ENCODE peak calls at places on chromosome 14, in five cellular contexts. J, M, X, U and Q are unnamed samples.

GRCh38 chr14:79225815-79226214 is 985.5 kb downstream of the DIO2 start:
- DNase-seq in M (no peak), J (no peak), X (no peak), U (no peak), Q (no peak)

GRCh38 chr14:71555654-71556559 is 376.3 kb upstream of the RGS6 start:
- DNase-seq in J (no peak), M (no peak), U (peak; percentile 40), X (peak; percentile 49), Q (no peak)

GRCh38 chr14:24634158-24634557 is at the start of gene GZMB:
- DNase-seq in M (no peak), U (no peak), J (no peak), X (peak; percentile 31), Q (no peak)

GRCh38 chr14:89013098-89013504 is 188.7 kb downstream of the TTC8 start:
- DNase-seq in M (no peak), X (no peak), J (peak; percentile 60), U (peak; percentile 27), Q (no peak)

GRCh38 chr14:67719866-67720265 is 18.2 kb downstream of the RDH12 start:
- DNase-seq in U (no peak), J (no peak), X (no peak), M (no peak), Q (no peak)

GRCh38 chr14:100983710-100984109 is 80.2 kb upstream of the RTL1 start:
- DNase-seq in U (no peak), M (no peak), X (no peak), J (no peak), Q (no peak)

GRCh38 chr14:96162741-96163140 is 41.9 kb upstream of the BDKRB2 start:
- DNase-seq in J (no peak), X (no peak), U (peak; percentile 56), M (no peak), Q (no peak)

GRCh38 chr14:67892466-67893120 is 73.0 kb downstream of the RAD51B start:
- DNase-seq in M (no peak), J (no peak), U (no peak), X (no peak), Q (no peak)

GRCh38 chr14:104080557-104081492 is 4.7 kb upstream of the ASPG start:
- DNase-seq in X (no peak), U (no peak), M (no peak), J (no peak), Q (no peak)

GRCh38 chr14:99393059-99393655 is 87.5 kb downstream of the SETD3 start:
- DNase-seq in U (peak; percentile 31), X (peak; percentile 27), J (peak; percentile 61), M (peak; percentile 24), Q (no peak)

GRCh38 chr14:92426237-92426636 is 87.3 kb upstream of the RIN3 start:
- DNase-seq in U (peak; percentile 76), M (no peak), X (no peak), J (no peak), Q (no peak)

GRCh38 chr14:69246331-69246730 is 13.6 kb upstream of the GALNT16 start:
- DNase-seq in J (no peak), X (no peak), M (no peak), U (no peak), Q (no peak)

GRCh38 chr14:105861985-105862465 is 335.6 kb downstream of the TMEM121 start:
- DNase-seq in M (no peak), X (no peak), U (no peak), J (no peak), Q (no peak)

GRCh38 chr14:20873370-20874177 is 17.6 kb upstream of the RNASE3 start:
- DNase-seq in X (peak; percentile 83), U (peak; percentile 72), M (peak; percentile 88), J (peak; percentile 33), Q (peak; percentile 37)

GRCh38 chr14:105979446-105979845 is 453.1 kb downstream of the TMEM121 start:
- DNase-seq in J (no peak), X (no peak), M (no peak), U (no peak), Q (no peak)

GRCh38 chr14:24806061-24806678 is 172.2 kb upstream of the GZMB start:
- DNase-seq in X (peak; percentile 40), J (peak; percentile 17), M (peak; percentile 70), U (peak; percentile 65), Q (peak; percentile 14)

GRCh38 chr14:104294628-104294982 is 156.2 kb downstream of the KIF26A start:
- DNase-seq in J (no peak), U (no peak), X (no peak), M (peak; percentile 0), Q (no peak)

GRCh38 chr14:44634692-44635091 is 127.6 kb upstream of the FSCB start:
- DNase-seq in J (no peak), X (no peak), U (no peak), M (no peak), Q (no peak)

GRCh38 chr14:96178674-96179321 is 25.8 kb upstream of the BDKRB2 start:
- DNase-seq in U (no peak), X (no peak), J (no peak), M (no peak), Q (no peak)

GRCh38 chr14:58695514-58695913 is 57.8 kb downstream of the DACT1 start:
- DNase-seq in J (no peak), U (no peak), X (no peak), M (no peak), Q (no peak)

GRCh38 chr14:97873291-97873690 is 1076.1 kb downstream of the VRK1 start:
- DNase-seq in X (no peak), J (no peak), U (no peak), M (no peak), Q (no peak)

GRCh38 chr14:76651410-76652055 is 109.7 kb upstream of the VASH1 start:
- DNase-seq in M (no peak), U (no peak), X (no peak), J (no peak), Q (no peak)